ENCODE peak calls at places on chromosomes 4 and X, in eight cellular contexts. One of them, this sample, is unnamed.
A peak's percentile ranks its signal among the peaks of the same experiment; 100 is the strongest.

GRCh38 chr4:5708171-5708828 is at the start of gene EVC2:
- DNase-seq in lower leg skin: peak; percentile 96
- DNase-seq in A549: peak; percentile 27
- DNase-seq in NB4: no peak
- DNase-seq in uterus: peak; percentile 82
- DNase-seq in heart left ventricle: peak; percentile 77
- DNase-seq in body of pancreas: peak; percentile 61
- DNase-seq in GM12892: no peak
- DNase-seq in this sample: no peak

GRCh38 chrX:132956421-132957210 is 1.8 kb downstream of the HS6ST2 start:
- DNase-seq in lower leg skin: no peak
- DNase-seq in A549: peak; percentile 5
- DNase-seq in NB4: no peak
- DNase-seq in uterus: peak; percentile 14
- DNase-seq in heart left ventricle: no peak
- DNase-seq in body of pancreas: peak; percentile 14
- DNase-seq in GM12892: no peak
- DNase-seq in this sample: no peak

GRCh38 chr4:138555107-138555506 is 313.0 kb upstream of the SLC7A11 start:
- DNase-seq in lower leg skin: no peak
- DNase-seq in A549: peak; percentile 22
- DNase-seq in NB4: no peak
- DNase-seq in uterus: no peak
- DNase-seq in heart left ventricle: no peak
- DNase-seq in body of pancreas: no peak
- DNase-seq in GM12892: no peak
- DNase-seq in this sample: no peak

GRCh38 chr4:86855572-86855971 is 6.4 kb upstream of the SLC10A6 start:
- DNase-seq in lower leg skin: no peak
- DNase-seq in A549: peak; percentile 14
- DNase-seq in NB4: peak; percentile 40
- DNase-seq in uterus: no peak
- DNase-seq in heart left ventricle: no peak
- DNase-seq in body of pancreas: no peak
- DNase-seq in GM12892: no peak
- DNase-seq in this sample: no peak

GRCh38 chr4:165489786-165490185 is 111.0 kb downstream of the CPE start:
- DNase-seq in lower leg skin: no peak
- DNase-seq in A549: no peak
- DNase-seq in NB4: no peak
- DNase-seq in uterus: no peak
- DNase-seq in heart left ventricle: no peak
- DNase-seq in body of pancreas: no peak
- DNase-seq in GM12892: no peak
- DNase-seq in this sample: no peak

GRCh38 chrX:139246295-139246694 is 284.2 kb upstream of the F9 start:
- DNase-seq in lower leg skin: no peak
- DNase-seq in A549: no peak
- DNase-seq in NB4: no peak
- DNase-seq in uterus: no peak
- DNase-seq in heart left ventricle: no peak
- DNase-seq in body of pancreas: no peak
- DNase-seq in GM12892: no peak
- DNase-seq in this sample: no peak

GRCh38 chrX:46994096-46994495 is 81.9 kb downstream of the JADE3 start:
- DNase-seq in lower leg skin: no peak
- DNase-seq in A549: no peak
- DNase-seq in NB4: no peak
- DNase-seq in uterus: no peak
- DNase-seq in heart left ventricle: no peak
- DNase-seq in body of pancreas: no peak
- DNase-seq in GM12892: no peak
- DNase-seq in this sample: no peak

GRCh38 chr4:24794111-24794860 is 1.1 kb upstream of the SOD3 start:
- DNase-seq in lower leg skin: no peak
- DNase-seq in A549: no peak
- DNase-seq in NB4: no peak
- DNase-seq in uterus: peak; percentile 47
- DNase-seq in heart left ventricle: peak; percentile 41
- DNase-seq in body of pancreas: no peak
- DNase-seq in GM12892: no peak
- DNase-seq in this sample: no peak

GRCh38 chr4:144787365-144788263 is 141.7 kb downstream of the HHIP start:
- DNase-seq in lower leg skin: no peak
- DNase-seq in A549: peak; percentile 47
- DNase-seq in NB4: peak; percentile 41
- DNase-seq in uterus: no peak
- DNase-seq in heart left ventricle: no peak
- DNase-seq in body of pancreas: no peak
- DNase-seq in GM12892: peak; percentile 1
- DNase-seq in this sample: peak; percentile 43

GRCh38 chr4:182448281-182449151 is 205.3 kb downstream of the TENM3 start:
- DNase-seq in lower leg skin: peak; percentile 96
- DNase-seq in A549: peak; percentile 67
- DNase-seq in NB4: no peak
- DNase-seq in uterus: peak; percentile 94
- DNase-seq in heart left ventricle: peak; percentile 86
- DNase-seq in body of pancreas: peak; percentile 93
- DNase-seq in GM12892: peak; percentile 31
- DNase-seq in this sample: peak; percentile 58

GRCh38 chrX:133634416-133634815 is 219.1 kb upstream of the GPC4 start:
- DNase-seq in lower leg skin: no peak
- DNase-seq in A549: no peak
- DNase-seq in NB4: no peak
- DNase-seq in uterus: no peak
- DNase-seq in heart left ventricle: no peak
- DNase-seq in body of pancreas: no peak
- DNase-seq in GM12892: no peak
- DNase-seq in this sample: no peak

GRCh38 chrX:53093748-53094583 is at the start of gene KANTR:
- DNase-seq in lower leg skin: peak; percentile 96
- DNase-seq in A549: peak; percentile 96
- DNase-seq in NB4: peak; percentile 94
- DNase-seq in uterus: peak; percentile 91
- DNase-seq in heart left ventricle: peak; percentile 87
- DNase-seq in body of pancreas: peak; percentile 88
- DNase-seq in GM12892: peak; percentile 66
- DNase-seq in this sample: peak; percentile 92
- TF ChIP-seq POLR2A in lower leg skin: no peak
- TF ChIP-seq POLR2A in A549: peak; percentile 28
- TF ChIP-seq POLR2A in NB4: peak; percentile 59
- TF ChIP-seq POLR2A in uterus: peak; percentile 58
- TF ChIP-seq POLR2A in heart left ventricle: peak; percentile 75
- TF ChIP-seq POLR2A in body of pancreas: peak; percentile 91
- TF ChIP-seq POLR2A in GM12892: no peak
- TF ChIP-seq POLR2A in this sample: peak; percentile 62

GRCh38 chr4:13484045-13484748 is at the start of gene RAB28:
- DNase-seq in lower leg skin: peak; percentile 99
- DNase-seq in A549: peak; percentile 91
- DNase-seq in NB4: peak; percentile 96
- DNase-seq in uterus: peak; percentile 94
- DNase-seq in heart left ventricle: peak; percentile 96
- DNase-seq in body of pancreas: peak; percentile 95
- DNase-seq in GM12892: peak; percentile 68
- DNase-seq in this sample: peak; percentile 96
- TF ChIP-seq POLR2A in lower leg skin: no peak
- TF ChIP-seq POLR2A in A549: peak; percentile 67
- TF ChIP-seq POLR2A in NB4: peak; percentile 67
- TF ChIP-seq POLR2A in uterus: peak; percentile 70
- TF ChIP-seq POLR2A in heart left ventricle: peak; percentile 56
- TF ChIP-seq POLR2A in body of pancreas: peak; percentile 69
- TF ChIP-seq POLR2A in GM12892: peak; percentile 60
- TF ChIP-seq POLR2A in this sample: peak; percentile 44

GRCh38 chr4:184274288-184274951 is 56.7 kb upstream of the ENPP6 start:
- DNase-seq in lower leg skin: no peak
- DNase-seq in A549: no peak
- DNase-seq in NB4: no peak
- DNase-seq in uterus: no peak
- DNase-seq in heart left ventricle: no peak
- DNase-seq in body of pancreas: no peak
- DNase-seq in GM12892: no peak
- DNase-seq in this sample: no peak
- TF ChIP-seq POLR2A in lower leg skin: no peak
- TF ChIP-seq POLR2A in A549: no peak
- TF ChIP-seq POLR2A in NB4: no peak
- TF ChIP-seq POLR2A in uterus: no peak
- TF ChIP-seq POLR2A in heart left ventricle: no peak
- TF ChIP-seq POLR2A in body of pancreas: no peak
- TF ChIP-seq POLR2A in GM12892: no peak
- TF ChIP-seq POLR2A in this sample: no peak

DNA sequence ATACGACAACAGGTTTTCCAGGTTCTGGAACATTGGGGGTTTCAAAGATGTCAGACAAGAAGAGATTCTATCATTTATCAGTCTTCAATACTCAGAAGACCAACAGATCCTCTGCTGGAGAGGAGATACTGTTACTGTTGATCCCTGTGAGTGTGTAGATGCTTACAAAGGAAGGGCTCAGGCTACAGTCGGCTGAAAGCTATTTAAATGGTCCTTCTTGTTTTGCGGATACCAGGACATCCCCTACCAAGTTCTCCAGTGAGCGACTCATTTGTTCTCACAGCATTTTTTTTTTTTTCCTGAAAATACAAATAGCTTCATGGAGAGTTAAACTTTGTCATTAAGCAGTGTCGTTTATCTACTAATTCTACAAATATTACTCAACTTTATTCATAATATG is 201.6 kb downstream of the CAMK2D start:
- DNase-seq in lower leg skin: no peak
- DNase-seq in A549: no peak
- DNase-seq in NB4: no peak
- DNase-seq in uterus: no peak
- DNase-seq in heart left ventricle: no peak
- DNase-seq in body of pancreas: no peak
- DNase-seq in GM12892: no peak
- DNase-seq in this sample: no peak
- TF ChIP-seq POLR2A in lower leg skin: no peak
- TF ChIP-seq POLR2A in A549: no peak
- TF ChIP-seq POLR2A in NB4: no peak
- TF ChIP-seq POLR2A in uterus: no peak
- TF ChIP-seq POLR2A in heart left ventricle: no peak
- TF ChIP-seq POLR2A in body of pancreas: no peak
- TF ChIP-seq POLR2A in GM12892: no peak
- TF ChIP-seq POLR2A in this sample: no peak

DNA sequence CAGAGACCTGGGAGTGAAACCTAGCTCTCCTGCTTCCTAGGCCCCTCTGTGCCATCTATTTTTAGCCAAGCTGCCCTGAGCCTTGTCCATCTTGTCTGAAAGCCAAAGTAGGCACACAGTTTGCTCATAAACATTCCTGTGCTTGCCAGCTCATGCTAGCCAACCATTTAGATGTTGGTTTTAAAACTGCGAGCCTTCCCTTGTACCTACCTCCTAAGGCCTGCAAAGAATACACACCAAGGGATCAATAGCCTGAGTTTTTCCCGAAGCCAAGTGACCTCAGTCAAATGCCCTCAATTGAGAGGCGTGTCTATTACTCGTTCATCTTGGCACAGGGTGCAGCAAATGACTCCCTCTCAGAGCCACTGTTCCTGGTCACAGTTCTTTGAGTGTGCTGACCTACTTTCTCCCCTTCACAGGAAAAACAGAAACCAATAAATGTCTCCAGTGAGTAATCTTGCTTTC is 48.5 kb downstream of the ZCCHC12 start:
- DNase-seq in lower leg skin: no peak
- DNase-seq in A549: no peak
- DNase-seq in NB4: no peak
- DNase-seq in uterus: no peak
- DNase-seq in heart left ventricle: peak; percentile 6
- DNase-seq in body of pancreas: peak; percentile 44
- DNase-seq in GM12892: no peak
- DNase-seq in this sample: no peak
- TF ChIP-seq POLR2A in lower leg skin: no peak
- TF ChIP-seq POLR2A in A549: no peak
- TF ChIP-seq POLR2A in NB4: no peak
- TF ChIP-seq POLR2A in uterus: no peak
- TF ChIP-seq POLR2A in heart left ventricle: no peak
- TF ChIP-seq POLR2A in body of pancreas: no peak
- TF ChIP-seq POLR2A in GM12892: no peak
- TF ChIP-seq POLR2A in this sample: no peak

GRCh38 chrX:96684339-96685204 is at the start of gene DIAPH2:
- DNase-seq in lower leg skin: peak; percentile 94
- DNase-seq in A549: peak; percentile 84
- DNase-seq in NB4: peak; percentile 89
- DNase-seq in uterus: peak; percentile 66
- DNase-seq in heart left ventricle: peak; percentile 65
- DNase-seq in body of pancreas: peak; percentile 80
- DNase-seq in GM12892: peak; percentile 18
- DNase-seq in this sample: peak; percentile 67
- TF ChIP-seq POLR2A in lower leg skin: no peak
- TF ChIP-seq POLR2A in A549: peak; percentile 11
- TF ChIP-seq POLR2A in NB4: peak; percentile 44
- TF ChIP-seq POLR2A in uterus: peak; percentile 27
- TF ChIP-seq POLR2A in heart left ventricle: peak; percentile 24
- TF ChIP-seq POLR2A in body of pancreas: peak; percentile 62
- TF ChIP-seq POLR2A in GM12892: no peak
- TF ChIP-seq POLR2A in this sample: no peak

DNA sequence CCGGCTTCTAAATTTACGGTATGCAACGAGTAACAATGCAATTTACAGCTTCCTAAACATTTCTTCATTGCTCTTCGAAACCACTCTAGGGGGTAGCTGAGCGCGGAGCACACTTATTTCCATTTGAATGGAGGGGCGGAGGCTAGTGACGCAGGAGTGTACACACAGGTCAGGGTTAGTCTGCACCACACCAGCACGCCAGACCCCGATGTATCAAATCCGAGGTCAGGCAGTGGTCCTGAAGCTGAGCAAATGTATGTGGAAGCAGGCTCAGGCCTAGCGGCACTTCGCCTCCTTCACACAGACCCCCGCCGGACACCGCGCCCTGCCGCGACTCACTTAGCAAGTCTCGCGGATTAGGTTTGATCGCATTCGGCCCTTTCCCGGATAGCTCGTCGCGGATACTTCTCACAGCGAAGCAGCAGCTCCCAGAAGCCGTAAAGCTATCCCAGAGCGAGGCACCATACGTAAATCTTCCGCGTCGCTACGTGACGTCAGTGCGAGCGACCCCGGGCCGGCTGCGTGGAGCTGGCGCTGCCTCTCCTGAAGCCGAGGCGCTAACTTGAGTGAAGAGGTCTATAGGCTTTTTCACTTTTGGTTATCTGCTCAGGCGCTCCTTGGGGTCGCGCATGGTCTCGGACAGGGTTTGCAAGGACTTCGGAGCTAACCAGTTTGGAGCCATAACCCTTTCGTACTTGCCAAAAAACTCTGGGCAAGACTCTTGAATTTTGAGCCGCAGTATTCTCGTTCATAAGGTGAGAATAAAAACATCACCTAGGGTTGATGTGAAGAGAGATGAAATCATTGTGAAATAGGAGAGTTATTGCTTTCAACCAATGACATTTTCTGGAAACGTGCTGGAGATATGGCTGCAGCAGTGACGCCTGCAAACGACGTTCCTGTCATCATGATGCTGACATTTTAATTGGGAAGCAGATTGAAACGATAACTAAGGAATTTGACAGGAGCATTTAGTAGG is at the start of gene AASDH:
- DNase-seq in lower leg skin: peak; percentile 98
- DNase-seq in A549: peak; percentile 94
- DNase-seq in NB4: peak; percentile 97
- DNase-seq in uterus: peak; percentile 93
- DNase-seq in heart left ventricle: peak; percentile 91
- DNase-seq in body of pancreas: peak; percentile 94
- DNase-seq in GM12892: peak; percentile 66
- DNase-seq in this sample: peak; percentile 97
- TF ChIP-seq POLR2A in lower leg skin: no peak
- TF ChIP-seq POLR2A in A549: peak; percentile 71
- TF ChIP-seq POLR2A in NB4: peak; percentile 96
- TF ChIP-seq POLR2A in uterus: peak; percentile 68
- TF ChIP-seq POLR2A in heart left ventricle: peak; percentile 74
- TF ChIP-seq POLR2A in body of pancreas: peak; percentile 92
- TF ChIP-seq POLR2A in GM12892: peak; percentile 95
- TF ChIP-seq POLR2A in this sample: peak; percentile 99

GRCh38 chr4:40750461-40751258 is 905 bp downstream of the NSUN7 start:
- DNase-seq in lower leg skin: no peak
- DNase-seq in A549: no peak
- DNase-seq in NB4: no peak
- DNase-seq in uterus: no peak
- DNase-seq in heart left ventricle: no peak
- DNase-seq in body of pancreas: peak; percentile 27
- DNase-seq in GM12892: no peak
- DNase-seq in this sample: no peak
- TF ChIP-seq POLR2A in lower leg skin: no peak
- TF ChIP-seq POLR2A in A549: no peak
- TF ChIP-seq POLR2A in NB4: no peak
- TF ChIP-seq POLR2A in uterus: no peak
- TF ChIP-seq POLR2A in heart left ventricle: no peak
- TF ChIP-seq POLR2A in body of pancreas: peak; percentile 29
- TF ChIP-seq POLR2A in GM12892: no peak
- TF ChIP-seq POLR2A in this sample: no peak

This sample was measured in erythroblast.